ENCODE peak calls at places on chromosomes 5 and 9, in ten cellular contexts. Q is activated gamma-delta T cell treated with Interleukin-2 at 50 U/mL for 16 hours; N is ovary; P is NB4; O is fibroblast of villous mesenchyme; D is PC-9; Y is foreskin fibroblast; H is left lobe of liver; F is NCI-H82; B is effector memory CD4-positive, alpha-beta T cell. V is an unnamed sample.

GRCh38 chr5:143279698-143280097 is 123.8 kb downstream of the NR3C1 start:
- DNase-seq in Q (no peak), N (no peak), P (no peak), O (peak; percentile 37), D (peak; percentile 76), Y (no peak), H (no peak), F (no peak), B (no peak), V (no peak)

GRCh38 chr5:96963267-96963666 is 27.4 kb downstream of the LNPEP start:
- DNase-seq in Q (no peak), N (no peak), P (peak; percentile 48), O (peak; percentile 49), D (no peak), Y (peak; percentile 61), H (no peak), F (peak; percentile 59), B (no peak), V (no peak)

GRCh38 chr5:180330810-180331646 is 22.1 kb downstream of the GFPT2 start:
- DNase-seq in Q (no peak), N (peak; percentile 83), P (peak; percentile 24), O (peak; percentile 100), D (peak; percentile 98), Y (peak; percentile 99), H (no peak), F (no peak), B (no peak), V (no peak)

GRCh38 chr5:103101079-103101732 is 18.7 kb downstream of the GIN1 start:
- DNase-seq in Q (no peak), N (no peak), P (no peak), O (no peak), D (no peak), Y (no peak), H (no peak), F (no peak), B (no peak), V (no peak)

GRCh38 chr5:105745111-105745510 is 1925.6 kb downstream of the EFNA5 start:
- DNase-seq in Q (no peak), N (no peak), P (no peak), O (no peak), D (no peak), Y (no peak), H (no peak), F (no peak), B (no peak), V (no peak)

GRCh38 chr5:55171471-55171870 is 1.5 kb downstream of the CDC20B start:
- DNase-seq in Q (no peak), N (no peak), P (no peak), O (no peak), D (no peak), Y (no peak), H (no peak), F (no peak), B (no peak), V (no peak)

GRCh38 chr5:75639912-75640311 is 28.7 kb downstream of the ANKDD1B start:
- DNase-seq in Q (no peak), N (no peak), P (no peak), O (no peak), D (no peak), Y (no peak), H (no peak), F (no peak), B (no peak), V (no peak)

GRCh38 chr5:32443145-32443540 is 1.4 kb downstream of the ZFR start:
- DNase-seq in Q (no peak), N (no peak), P (peak; percentile 42), O (peak; percentile 39), D (peak; percentile 43), Y (peak; percentile 35), H (no peak), F (no peak), B (peak; percentile 8), V (peak; percentile 3)

GRCh38 chr5:35160486-35161116 is 69.7 kb downstream of the PRLR start:
- DNase-seq in Q (no peak), N (no peak), P (peak; percentile 91), O (peak; percentile 48), D (no peak), Y (no peak), H (no peak), F (no peak), B (no peak), V (no peak)

GRCh38 chr9:6567140-6567591 is 78.4 kb downstream of the GLDC start:
- DNase-seq in Q (no peak), N (no peak), P (peak; percentile 30), O (peak; percentile 90), D (peak; percentile 72), Y (peak; percentile 92), H (no peak), F (no peak), B (no peak), V (no peak)

GRCh38 chr5:157690690-157691433 is 19.5 kb downstream of the C5orf52 start:
- DNase-seq in Q (no peak), N (no peak), P (no peak), O (no peak), D (no peak), Y (no peak), H (peak; percentile 36), F (no peak), B (no peak), V (no peak)

GRCh38 chr5:8730194-8730593 is 815.7 kb downstream of the SEMA5A start:
- DNase-seq in Q (no peak), N (no peak), P (no peak), O (peak; percentile 23), D (no peak), Y (peak; percentile 54), H (no peak), F (no peak), B (no peak), V (no peak)

GRCh38 chr9:97318433-97318832 is 11.0 kb downstream of the CCDC180 start:
- DNase-seq in Q (no peak), N (no peak), P (no peak), O (no peak), D (peak; percentile 16), Y (no peak), H (no peak), F (no peak), B (no peak), V (no peak)

GRCh38 chr9:137434498-137435380 is 6.4 kb downstream of the ENTPD8 start:
- DNase-seq in Q (no peak), N (no peak), P (no peak), O (no peak), D (no peak), Y (no peak), H (peak; percentile 45), F (no peak), B (no peak), V (peak; percentile 45)

GRCh38 chr9:8570776-8571175 is 771.2 kb upstream of the DMAC1 start:
- DNase-seq in Q (no peak), N (no peak), P (no peak), O (no peak), D (no peak), Y (no peak), H (no peak), F (no peak), B (no peak), V (no peak)

GRCh38 chr9:93655621-93656425 is 79.4 kb downstream of the PHF2 start:
- DNase-seq in Q (no peak), N (no peak), P (no peak), O (no peak), D (no peak), Y (no peak), H (peak; percentile 42), F (no peak), B (no peak), V (peak; percentile 40)

GRCh38 chr5:178301641-178302040 is 69.0 kb upstream of the PHYKPL start:
- DNase-seq in Q (no peak), N (no peak), P (no peak), O (no peak), D (no peak), Y (no peak), H (no peak), F (no peak), B (no peak), V (no peak)